ENCODE peak calls at places on chromosomes 4 and X, in seven cellular contexts. B is iPS DF 6.9, Q is aorta, M is adrenal gland, F is WERI-Rb-1, N is right cardiac atrium, X is upper lobe of right lung. T is an unnamed sample.

GRCh38 chr4:38982356-38983095 is 49.7 kb downstream of the TMEM156 start:
- DNase-seq in X (no peak), M (no peak), N (no peak), F (no peak), B (no peak), Q (no peak), T (no peak)

GRCh38 chr4:107548211-107548905 is 171.7 kb downstream of the PAPSS1 start:
- DNase-seq in B (peak), N (no peak), M (no peak), X (no peak), F (no peak), Q (no peak), T (peak)

GRCh38 chr4:150570862-150571261 is 11.1 kb upstream of the MAB21L2 start:
- DNase-seq in X (no peak), Q (no peak), B (no peak), M (no peak), F (no peak), N (no peak), T (no peak)

GRCh38 chrX:74351760-74352159 is 47.8 kb downstream of the ZCCHC13 start:
- DNase-seq in X (no peak), M (no peak), F (no peak), N (no peak), Q (no peak), B (no peak), T (no peak)

GRCh38 chrX:52874661-52875060 is 6.8 kb upstream of the XAGE3 start:
- DNase-seq in F (no peak), Q (no peak), B (no peak), M (no peak), X (no peak), N (no peak), T (no peak)

GRCh38 chrX:17441965-17442364 is 67.0 kb downstream of the NHS start:
- DNase-seq in M (no peak), Q (no peak), N (no peak), X (no peak), F (no peak), B (no peak), T (no peak)

GRCh38 chr4:118099106-118099505 is 64.8 kb downstream of the NDST3 start:
- DNase-seq in B (no peak), Q (no peak), F (peak), N (no peak), M (no peak), X (no peak), T (no peak)

GRCh38 chr4:113411496-113411938 is 350.0 kb downstream of the CAMK2D start:
- DNase-seq in N (no peak), X (no peak), F (no peak), M (peak), B (no peak), Q (peak), T (no peak)

GRCh38 chr4:26813698-26814097 is 46.9 kb upstream of the STIM2 start:
- DNase-seq in Q (no peak), N (peak), B (no peak), M (no peak), F (no peak), X (no peak), T (no peak)

GRCh38 chr4:103994059-103994458 is 274.3 kb upstream of the TACR3 start:
- DNase-seq in X (no peak), Q (no peak), B (peak), M (no peak), F (no peak), N (no peak), T (no peak)

GRCh38 chr4:118811008-118811764 is 24.7 kb downstream of the SEC24D start:
- DNase-seq in F (no peak), X (no peak), M (no peak), B (no peak), N (no peak), Q (no peak), T (no peak)

GRCh38 chr4:133483600-133484246 is 334.6 kb downstream of the PCDH10 start:
- DNase-seq in Q (no peak), N (no peak), M (no peak), F (peak), B (peak), X (no peak), T (no peak)

GRCh38 chrX:149962859-149963757 is 24.8 kb upstream of the EOLA2 start:
- DNase-seq in N (peak), Q (peak), M (peak), X (no peak), B (no peak), F (peak), T (peak)

GRCh38 chrX:24285082-24285481 is 28.8 kb downstream of the SUPT20HL2 start:
- DNase-seq in F (no peak), N (no peak), Q (no peak), B (no peak), X (no peak), M (no peak), T (no peak)

GRCh38 chrX:50813843-50814661 is at the start of gene SHROOM4:
- DNase-seq in X (peak), Q (peak), F (no peak), B (peak), M (peak), N (peak), T (peak)

GRCh38 chrX:69133561-69134542 is 31.4 kb downstream of the PJA1 start:
- DNase-seq in B (no peak), F (peak), N (peak), X (no peak), Q (no peak), M (peak), T (peak)

GRCh38 chr4:17447675-17448298 is 64.1 kb downstream of the QDPR start:
- DNase-seq in Q (no peak), F (peak), M (peak), B (peak), X (no peak), N (no peak), T (peak)

DNA sequence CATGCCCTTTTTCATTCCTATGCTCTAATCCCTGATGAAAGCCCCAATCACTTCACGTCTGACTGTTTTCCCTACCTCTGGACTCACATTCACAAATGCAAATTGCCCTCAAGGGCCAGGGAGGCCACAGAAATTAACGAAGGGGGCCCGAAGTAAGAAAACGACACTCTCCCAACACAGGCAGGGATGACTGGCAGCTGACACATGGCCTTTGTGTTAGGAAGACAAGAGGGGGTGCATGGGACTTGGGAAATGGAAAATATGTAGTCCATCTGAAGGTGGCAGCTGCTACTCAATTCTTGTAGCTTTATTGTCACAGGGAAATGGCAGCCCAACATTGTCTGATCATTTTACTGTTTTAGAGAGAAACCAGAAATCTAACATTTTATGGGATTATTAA is 12.3 kb upstream of the SPARCL1 start:
- DNase-seq in X (no peak), F (no peak), N (peak), M (no peak), B (no peak), Q (no peak), T (no peak)
- H3K27ac ChIP-seq in X (no peak), F (no peak), N (peak), M (no peak), B (no peak), Q (no peak), T (peak)

DNA sequence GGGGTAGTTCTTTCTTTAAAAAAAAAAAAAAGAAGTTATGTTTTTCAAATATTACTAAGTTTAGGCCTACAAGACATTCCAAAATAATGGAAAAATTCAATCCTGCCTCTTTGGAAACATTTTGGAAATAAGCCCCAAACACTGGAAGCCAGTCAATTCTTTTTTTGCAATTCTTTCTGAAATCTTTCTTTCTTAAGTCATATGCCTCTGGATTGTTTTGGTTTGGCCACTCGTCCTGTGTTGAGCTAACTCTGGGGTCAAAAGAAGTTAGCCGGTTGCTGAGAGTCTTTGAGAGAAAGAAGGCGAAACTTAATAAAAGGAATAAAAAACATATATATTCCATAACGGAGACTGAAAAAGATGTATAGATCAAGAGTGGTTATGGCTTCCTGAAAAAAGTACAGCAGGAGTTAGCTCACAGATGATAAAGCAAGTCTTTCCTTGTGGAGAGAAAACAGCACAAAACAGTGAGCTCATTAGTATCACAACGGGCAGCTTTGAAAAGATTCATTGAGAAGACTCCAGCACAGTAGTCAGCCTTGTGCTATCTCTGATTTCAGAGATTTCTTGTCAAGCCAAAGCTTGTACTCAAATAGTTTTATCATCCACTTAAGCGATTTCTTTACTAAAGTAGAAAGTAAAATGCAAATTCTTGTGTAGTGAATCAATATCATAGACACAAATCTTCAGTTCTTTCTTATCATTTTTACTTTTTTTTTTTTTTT is 64.8 kb downstream of the PLS3 start:
- DNase-seq in X (no peak), B (no peak), F (no peak), N (no peak), M (no peak), Q (no peak), T (no peak)
- H3K27ac ChIP-seq in X (no peak), B (no peak), F (no peak), N (no peak), M (no peak), Q (no peak), T (no peak)

DNA sequence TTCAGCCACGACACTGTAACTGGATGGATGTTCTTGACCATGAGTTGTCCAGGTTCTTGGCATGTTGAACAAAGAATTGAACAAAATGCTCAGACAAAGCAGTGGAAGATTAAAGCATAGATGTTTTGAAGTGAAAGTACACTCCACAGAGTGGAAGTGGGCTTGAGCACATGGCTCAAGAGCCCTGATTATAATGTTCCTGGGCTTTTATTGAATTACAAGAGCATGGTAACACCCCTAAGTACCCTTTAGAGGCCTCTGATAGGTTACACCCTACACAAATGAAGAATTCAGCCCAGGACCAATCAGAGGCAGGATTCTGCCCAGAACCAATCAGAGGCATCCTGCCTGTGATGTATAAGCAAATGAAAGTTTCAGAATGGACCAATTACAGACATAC is 33.5 kb downstream of the SLC10A6 start:
- DNase-seq in F (no peak), B (no peak), X (no peak), Q (no peak), M (no peak), N (no peak), T (no peak)
- H3K27ac ChIP-seq in F (no peak), B (no peak), X (peak), Q (no peak), M (no peak), N (no peak), T (no peak)

GRCh38 chr4:90185416-90185815 is 58.2 kb downstream of the CCSER1 start:
- DNase-seq in Q (no peak), N (no peak), F (no peak), M (no peak), B (no peak), X (no peak), T (no peak)

GRCh38 chr4:90187148-90187884 is 60.1 kb downstream of the CCSER1 start:
- DNase-seq in Q (no peak), F (no peak), B (no peak), X (no peak), N (no peak), M (no peak), T (no peak)

GRCh38 chr4:90186229-90186628 is 59.0 kb downstream of the CCSER1 start:
- DNase-seq in N (no peak), F (no peak), X (no peak), M (no peak), Q (no peak), B (no peak), T (no peak)

GRCh38 chr4:90183254-90183653 is 56.1 kb downstream of the CCSER1 start:
- DNase-seq in M (no peak), X (no peak), Q (no peak), F (no peak), N (no peak), B (no peak), T (no peak)

DNA sequence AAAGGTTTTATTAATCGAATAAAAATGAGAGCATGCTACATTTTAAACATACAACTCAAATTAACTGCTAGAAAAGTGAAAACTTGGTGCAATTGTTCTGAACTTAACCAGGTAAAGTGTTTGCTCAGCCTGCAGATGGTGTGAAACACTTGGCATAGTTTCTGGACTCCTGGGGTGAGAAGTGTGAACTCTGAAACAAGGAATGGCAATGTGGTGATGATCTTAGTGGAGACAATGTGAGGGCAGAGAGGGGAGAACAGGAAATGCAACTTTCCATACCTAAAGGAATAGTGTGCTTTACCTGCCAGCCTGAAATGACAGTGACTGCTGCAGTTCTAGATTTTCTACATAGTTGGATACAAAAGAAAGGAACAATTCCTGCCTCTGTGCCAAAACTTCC is 57.4 kb downstream of the CCSER1 start:
- DNase-seq in Q (no peak), N (no peak), X (no peak), F (no peak), B (no peak), M (no peak), T (no peak)
- H3K27ac ChIP-seq in Q (no peak), N (no peak), X (no peak), F (no peak), B (no peak), M (no peak), T (no peak)